ENCODE peak calls at places on chromosomes 2 and 18, in four cellular contexts. J is PC-9, L is neural crest cell, K is K562. N is an unnamed sample.

GRCh38 chr2:239824866-239825704 is 200.1 kb downstream of the NDUFA10 start:
- DNase-seq in K (no peak), J (no peak), L (no peak), N (no peak)

GRCh38 chr18:59388180-59388579 is 29.1 kb upstream of the LMAN1 start:
- DNase-seq in J (no peak), K (no peak), L (no peak), N (no peak)

GRCh38 chr2:102126660-102127059 is 15.9 kb upstream of the IL1R1 start:
- DNase-seq in J (no peak), K (no peak), L (no peak), N (no peak)

GRCh38 chr18:75462178-75462832 is 34.8 kb upstream of the SMIM21 start:
- DNase-seq in J (no peak), L (no peak), K (no peak), N (no peak)

GRCh38 chr2:119512946-119513345 is 11.3 kb downstream of the SCTR start:
- DNase-seq in L (no peak), K (no peak), J (no peak), N (no peak)

GRCh38 chr18:27899893-27900292 is 277.0 kb downstream of the CDH2 start:
- DNase-seq in L (no peak), J (no peak), K (no peak), N (no peak)

GRCh38 chr2:190718652-190719526 is 70.0 kb downstream of the NAB1 start:
- DNase-seq in J (peak; percentile 96), K (no peak), L (no peak), N (no peak)

GRCh38 chr18:63476666-63477065 is at the start of gene SERPINB5:
- DNase-seq in K (no peak), L (no peak), J (peak; percentile 83), N (no peak)

GRCh38 chr18:2411381-2411977 is 159.8 kb downstream of the METTL4 start:
- DNase-seq in L (no peak), K (no peak), J (peak; percentile 75), N (no peak)

GRCh38 chr2:181106789-181107418 is 126.5 kb downstream of the UBE2E3 start:
- DNase-seq in L (no peak), K (no peak), J (peak; percentile 88), N (no peak)

GRCh38 chr18:42782929-42783328 is 332.6 kb downstream of the RIT2 start:
- DNase-seq in J (no peak), K (no peak), L (no peak), N (no peak)

GRCh38 chr2:180790891-180791290 is 189.5 kb upstream of the UBE2E3 start:
- DNase-seq in J (no peak), K (no peak), L (no peak), N (no peak)

GRCh38 chr18:7749510-7749981 is 182.4 kb downstream of the PTPRM start:
- DNase-seq in J (no peak), L (no peak), K (no peak), N (no peak)

GRCh38 chr18:56835331-56835730 is 184.2 kb downstream of the WDR7 start:
- DNase-seq in J (no peak), K (no peak), L (no peak), N (no peak)

GRCh38 chr2:85748039-85748438 is 5.8 kb upstream of the ATOH8 start:
- DNase-seq in K (no peak), L (no peak), J (no peak), N (no peak)

GRCh38 chr2:175366814-175367213 is 185.3 kb upstream of the ATP5MC3 start:
- DNase-seq in L (peak; percentile 45), K (peak; percentile 67), J (no peak), N (no peak)
- TF ChIP-seq CTCF in L (peak; percentile 90), K (peak; percentile 86), J (peak; percentile 89), N (peak; percentile 85)

GRCh38 chr2:161426416-161426787 is 10.3 kb downstream of the TBR1 start:
- DNase-seq in J (no peak), L (no peak), K (no peak), N (no peak)

GRCh38 chr2:161425966-161426365 is 9.9 kb downstream of the TBR1 start:
- DNase-seq in L (no peak), J (no peak), K (no peak), N (no peak)

GRCh38 chr2:161428240-161428587 is 12.1 kb downstream of the TBR1 start:
- DNase-seq in L (no peak), J (no peak), K (no peak), N (no peak)

GRCh38 chr2:161427413-161428239 is 11.5 kb downstream of the TBR1 start:
- DNase-seq in K (no peak), J (no peak), L (peak; percentile 5), N (no peak)

GRCh38 chr2:161426788-161427412 is 10.8 kb downstream of the TBR1 start:
- DNase-seq in L (peak; percentile 52), J (no peak), K (no peak), N (no peak)
- TF ChIP-seq CTCF in L (peak; percentile 67), J (no peak), K (no peak), N (peak; percentile 53)

GRCh38 chr18:79877163-79878091 is 74.0 kb downstream of the SLC66A2 start:
- DNase-seq in K (no peak), J (no peak), L (no peak), N (no peak)
- TF ChIP-seq CTCF in K (no peak), J (no peak), L (no peak), N (no peak)

GRCh38 chr2:140586379-140586778 is 1544.4 kb downstream of the LRP1B start:
- DNase-seq in J (no peak), L (peak; percentile 4), K (no peak), N (no peak)
- TF ChIP-seq CTCF in J (peak; percentile 57), L (peak; percentile 52), K (no peak), N (peak; percentile 53)

DNA sequence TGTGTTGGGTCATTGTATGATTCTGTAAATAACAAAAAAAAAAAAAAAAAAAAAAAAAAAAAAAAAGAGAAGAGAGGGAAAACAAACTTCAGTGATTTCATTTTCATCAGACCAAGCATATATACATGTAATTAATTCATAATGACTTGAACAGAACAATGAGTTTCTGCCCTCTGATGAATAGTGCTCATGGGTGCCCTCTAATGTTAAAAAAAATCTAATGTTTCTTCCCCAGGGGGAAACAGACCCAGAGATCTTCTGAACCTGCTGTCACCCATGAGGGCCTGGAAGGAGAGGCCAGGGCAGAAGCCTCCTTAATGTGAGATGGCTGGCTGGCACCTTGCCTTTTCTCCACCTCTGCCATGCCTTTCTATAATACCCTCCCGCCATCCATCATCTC is 289.2 kb downstream of the ZNF521 start:
- DNase-seq in L (no peak), K (no peak), J (no peak), N (no peak)
- TF ChIP-seq CTCF in L (no peak), K (no peak), J (no peak), N (no peak)

GRCh38 chr2:238098854-238099708 is 1.1 kb upstream of the ESPNL start:
- DNase-seq in K (no peak), J (no peak), L (no peak), N (peak; percentile 31)
- TF ChIP-seq CTCF in K (no peak), J (no peak), L (no peak), N (no peak)

DNA sequence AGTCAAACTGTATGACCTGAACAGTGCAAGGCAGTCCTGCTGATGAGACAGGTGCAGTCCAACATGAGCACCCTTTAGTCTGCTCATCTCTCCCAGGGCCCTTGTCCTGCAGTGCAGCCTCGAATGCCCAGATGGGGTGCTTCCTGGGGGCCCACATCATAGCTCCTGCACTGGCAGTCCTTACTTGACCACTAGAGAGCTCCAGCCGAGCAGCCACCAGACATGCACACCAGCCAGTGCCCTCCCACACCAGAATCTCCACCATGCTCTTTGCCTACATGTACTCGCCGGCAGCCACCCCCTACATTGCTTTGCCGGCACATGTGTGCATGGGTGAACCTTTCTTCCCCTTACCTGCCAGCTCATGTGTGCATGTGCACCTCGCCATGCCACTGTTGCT is 188.8 kb upstream of the GULP1 start:
- DNase-seq in L (no peak), K (no peak), J (no peak), N (no peak)
- TF ChIP-seq CTCF in L (no peak), K (peak; percentile 14), J (no peak), N (no peak)

GRCh38 chr2:72886505-72887031 is 640 bp upstream of the SPR start:
- DNase-seq in J (no peak), L (no peak), K (no peak), N (no peak)

GRCh38 chr2:72888438-72889202 is 1.4 kb downstream of the SPR start:
- DNase-seq in J (no peak), K (no peak), L (no peak), N (no peak)

GRCh38 chr2:72887836-72888437 is 729 bp downstream of the SPR start:
- DNase-seq in J (peak; percentile 80), K (peak; percentile 77), L (peak; percentile 89), N (peak; percentile 66)

GRCh38 chr2:72889991-72890390 is 2.8 kb downstream of the SPR start:
- DNase-seq in L (no peak), J (no peak), K (no peak), N (no peak)

GRCh38 chr2:72887032-72887835 is at the start of gene SPR:
- DNase-seq in K (peak; percentile 85), L (peak; percentile 55), J (peak; percentile 45), N (peak; percentile 35)
- TF ChIP-seq CTCF in K (peak; percentile 62), L (no peak), J (no peak), N (no peak)

GRCh38 chr2:63484901-63485300 is 103.4 kb downstream of the WDPCP start:
- DNase-seq in L (no peak), K (no peak), J (no peak), N (no peak)

GRCh38 chr2:63494100-63494499 is 94.2 kb downstream of the WDPCP start:
- DNase-seq in L (no peak), K (no peak), J (no peak), N (no peak)

GRCh38 chr2:63484481-63484880 is 103.8 kb downstream of the WDPCP start:
- DNase-seq in K (no peak), L (no peak), J (no peak), N (no peak)

GRCh38 chr2:63486861-63487290 is 101.4 kb downstream of the WDPCP start:
- DNase-seq in J (no peak), L (no peak), K (no peak), N (no peak)

DNA sequence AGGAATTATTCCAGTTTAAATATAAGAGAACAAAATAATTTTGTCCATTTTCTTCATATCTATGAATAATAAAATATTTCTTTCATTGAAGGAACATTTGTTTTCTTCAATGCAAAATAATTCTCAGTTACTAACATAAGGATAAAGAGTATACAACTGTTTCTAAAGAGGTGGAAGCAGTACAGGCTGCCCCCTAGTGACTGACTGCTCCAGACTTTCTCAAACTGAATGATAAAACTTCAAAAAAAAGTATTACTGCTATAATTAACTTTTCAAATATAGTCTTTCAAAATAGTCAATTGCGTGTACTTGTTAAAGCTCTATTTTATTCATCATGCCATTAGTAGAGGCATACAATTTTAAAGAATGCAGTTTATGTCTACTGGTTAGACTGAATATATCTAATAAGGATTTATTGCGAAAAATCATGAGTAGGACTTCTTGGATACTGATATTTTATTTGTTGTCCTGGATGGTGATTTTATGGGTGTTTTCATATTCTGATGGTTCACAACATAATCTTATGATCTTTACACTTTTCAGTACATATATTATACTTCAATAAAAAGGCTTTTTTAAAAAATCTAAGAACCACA is 100.1 kb downstream of the WDPCP start:
- DNase-seq in K (peak; percentile 16), J (no peak), L (no peak), N (no peak)
- TF ChIP-seq CTCF in K (peak; percentile 16), J (peak; percentile 84), L (peak; percentile 80), N (peak; percentile 73)